ENCODE peak calls at places on chromosomes 1 and 21, in seven cellular contexts. Z is GM03348, N is kidney glomerular epithelial cell, U is HT-29, A is nephron progenitor cell, H is amniotic stem cell, M is GM13977. Y is an unnamed sample.

GRCh38 chr21:19713324-19713723 is 1284.9 kb upstream of the NCAM2 start:
- DNase-seq in Z (no peak), N (no peak), U (no peak), A (no peak), H (no peak), M (no peak), Y (no peak)

GRCh38 chr1:209207701-209208286 is 375.7 kb upstream of the CAMK1G start:
- DNase-seq in Z (peak), N (peak), U (peak), A (peak), H (peak), M (peak), Y (peak)

GRCh38 chr1:161207173-161207572 is 5.0 kb downstream of the NDUFS2 start:
- DNase-seq in Z (no peak), N (no peak), U (no peak), A (no peak), H (no peak), M (no peak), Y (no peak)

GRCh38 chr1:186722711-186723309 is 42.6 kb upstream of the PTGS2 start:
- DNase-seq in Z (peak), N (peak), U (peak), A (peak), H (peak), M (peak), Y (peak)

GRCh38 chr1:198156745-198157240 is at the start of gene NEK7:
- DNase-seq in Z (peak), N (peak), U (peak), A (peak), H (peak), M (peak), Y (peak)

GRCh38 chr1:59596956-59597355 is 217.8 kb upstream of the HOOK1 start:
- DNase-seq in Z (no peak), N (no peak), U (no peak), A (no peak), H (no peak), M (no peak), Y (no peak)

GRCh38 chr1:247352175-247352574 is 20.5 kb upstream of the ZNF496 start:
- DNase-seq in Z (no peak), N (no peak), U (no peak), A (no peak), H (no peak), M (no peak), Y (no peak)

GRCh38 chr1:196517193-196517592 is 91.0 kb downstream of the KCNT2 start:
- DNase-seq in Z (no peak), N (no peak), U (no peak), A (no peak), H (no peak), M (no peak), Y (no peak)

GRCh38 chr21:44711327-44712202 is at the start of gene TSPEAR:
- DNase-seq in Z (no peak), N (no peak), U (no peak), A (no peak), H (no peak), M (no peak), Y (no peak)

Y was measured in AG08395.